ENCODE peak calls at places on chromosomes 1 and 21, in six cellular contexts. Z is IMR-90, O is neuronal stem cell, T is H9, R is trophoblast cell, V is H1. H is an unnamed sample.

GRCh38 chr1:192862271-192862670 is 53.4 kb downstream of the RGS2 start:
- DNase-seq in Z (no peak), O (no peak), T (no peak), R (no peak), V (no peak), H (no peak)

GRCh38 chr1:22969224-22969829 is 3.3 kb downstream of the LACTBL1 start:
- DNase-seq in Z (peak), O (no peak), T (no peak), R (no peak), V (no peak), H (peak)

GRCh38 chr1:46131093-46131492 is 1.3 kb downstream of the PIK3R3 start:
- DNase-seq in Z (peak), O (no peak), T (no peak), R (no peak), V (no peak), H (peak)

GRCh38 chr1:242651817-242652216 is 127.3 kb upstream of the PLD5 start:
- DNase-seq in Z (no peak), O (peak), T (peak), R (peak), V (peak), H (no peak)

GRCh38 chr1:104488296-104489015 is 738.8 kb downstream of the AMY1C start:
- DNase-seq in Z (no peak), O (no peak), T (no peak), R (no peak), V (no peak), H (no peak)

GRCh38 chr1:46466477-46467182 is 23.0 kb upstream of the DMBX1 start:
- DNase-seq in Z (no peak), O (peak), T (peak), R (no peak), V (peak), H (peak)

GRCh38 chr1:225447649-225448048 is 19.8 kb upstream of the LBR start:
- DNase-seq in Z (peak), O (no peak), T (no peak), R (no peak), V (no peak), H (no peak)

GRCh38 chr21:37061926-37062591 is 10.8 kb downstream of the PIGP start:
- DNase-seq in Z (no peak), O (no peak), T (no peak), R (peak), V (no peak), H (peak)

GRCh38 chr1:24705260-24706073 is 39.8 kb upstream of the CLIC4 start:
- DNase-seq in Z (peak), O (peak), T (peak), R (peak), V (peak), H (peak)

DNA sequence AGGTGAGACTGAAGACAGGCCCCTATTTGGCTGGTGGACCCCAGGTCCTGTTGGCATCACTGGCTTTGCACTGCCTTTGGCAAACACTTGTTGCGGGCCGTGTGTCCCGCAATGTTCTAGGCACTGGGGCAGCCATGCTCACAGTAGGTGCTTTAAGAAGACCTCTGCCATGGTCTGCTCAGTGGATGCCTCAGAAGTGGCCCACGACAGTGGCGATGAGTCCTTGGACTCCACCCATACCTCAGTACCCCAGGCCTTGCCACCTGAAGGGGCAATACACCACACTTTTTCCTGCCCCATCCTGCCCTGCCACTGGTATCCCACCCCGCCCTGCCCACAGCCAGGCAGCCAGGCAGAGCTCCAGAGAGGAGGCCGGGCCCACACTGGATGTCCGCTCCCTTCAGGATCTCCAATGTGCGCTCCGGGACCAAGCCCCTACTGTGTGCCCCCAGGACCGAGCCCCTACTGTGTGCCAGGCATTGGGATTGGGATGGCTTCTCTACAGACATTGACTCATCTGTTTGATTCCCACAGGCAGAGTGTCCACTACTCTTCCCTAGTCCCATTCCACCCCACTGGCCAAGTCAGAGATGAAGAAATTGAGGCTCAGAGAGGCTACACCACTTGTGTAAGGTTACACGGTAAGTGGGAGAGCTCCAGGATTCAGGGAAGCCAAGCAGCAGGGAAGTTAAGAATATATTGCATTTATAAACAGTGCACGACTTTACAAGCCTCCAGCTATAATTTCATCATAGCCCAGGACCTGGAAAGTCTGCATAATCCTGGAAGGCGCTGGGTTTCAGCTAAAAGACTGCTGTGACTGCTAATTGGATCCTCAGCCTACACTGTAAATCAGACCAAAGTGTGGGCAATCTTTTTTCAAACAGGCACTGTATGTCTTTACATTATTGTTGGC is 101.6 kb downstream of the DMRTB1 start:
- DNase-seq in Z (peak), O (no peak), T (no peak), R (no peak), V (no peak), H (peak)
- H4K91ac ChIP-seq in Z (no peak), O (no peak), T (no peak), R (no peak), V (no peak), H (no peak)

GRCh38 chr1:159184201-159184600 is 12.8 kb downstream of the CADM3 start:
- DNase-seq in Z (no peak), O (no peak), T (no peak), R (no peak), V (no peak), H (no peak)

GRCh38 chr1:159185121-159185520 is 13.7 kb downstream of the CADM3 start:
- DNase-seq in Z (no peak), O (no peak), T (no peak), R (peak), V (no peak), H (no peak)

GRCh38 chr1:159188375-159188788 is 16.3 kb upstream of the ACKR1 start:
- DNase-seq in Z (peak), O (peak), T (peak), R (no peak), V (peak), H (peak)

GRCh38 chr1:159190441-159190840 is 14.2 kb upstream of the ACKR1 start:
- DNase-seq in Z (no peak), O (no peak), T (no peak), R (peak), V (no peak), H (no peak)

GRCh38 chr1:159187647-159188374 is 16.4 kb downstream of the CADM3 start:
- DNase-seq in Z (no peak), O (no peak), T (no peak), R (no peak), V (peak), H (no peak)
- H2AK5ac ChIP-seq in Z (no peak), O (no peak), T (no peak), R (no peak), V (no peak), H (no peak)

GRCh38 chr1:32813941-32814739 is 3.0 kb downstream of the YARS1 start:
- DNase-seq in Z (peak), O (no peak), T (no peak), R (no peak), V (no peak), H (peak)

GRCh38 chr1:32808580-32808979 is 8.6 kb downstream of the YARS1 start:
- DNase-seq in Z (no peak), O (no peak), T (no peak), R (no peak), V (no peak), H (no peak)

GRCh38 chr1:32811917-32812316 is 5.2 kb downstream of the YARS1 start:
- DNase-seq in Z (no peak), O (no peak), T (no peak), R (no peak), V (no peak), H (no peak)

GRCh38 chr1:32810358-32810757 is 6.8 kb downstream of the YARS1 start:
- DNase-seq in Z (no peak), O (no peak), T (no peak), R (no peak), V (no peak), H (no peak)

GRCh38 chr1:32811265-32811664 is 5.9 kb downstream of the YARS1 start:
- DNase-seq in Z (no peak), O (no peak), T (no peak), R (no peak), V (no peak), H (no peak)
- H2BK5ac ChIP-seq in Z (no peak), O (no peak), T (no peak), R (no peak), V (no peak), H (no peak)

GRCh38 chr21:46094401-46095105 is 3.4 kb upstream of the COL6A2 start:
- DNase-seq in Z (no peak), O (no peak), T (no peak), R (no peak), V (no peak), H (no peak)
- H4K91ac ChIP-seq in Z (peak), O (no peak), T (no peak), R (no peak), V (no peak), H (peak)

GRCh38 chr1:147600119-147601111 is 59.1 kb downstream of the BCL9 start:
- DNase-seq in Z (peak), O (no peak), T (no peak), R (peak), V (no peak), H (peak)
- H2AK5ac ChIP-seq in Z (peak), O (no peak), T (no peak), R (no peak), V (no peak), H (no peak)

GRCh38 chr1:51768971-51769601 is 109.4 kb downstream of the NRDC start:
- DNase-seq in Z (peak), O (peak), T (no peak), R (no peak), V (no peak), H (peak)
- H2BK5ac ChIP-seq in Z (no peak), O (no peak), T (no peak), R (no peak), V (no peak), H (no peak)

GRCh38 chr1:164880644-164881043 is 321.7 kb downstream of the PBX1 start:
- DNase-seq in Z (no peak), O (no peak), T (no peak), R (no peak), V (no peak), H (no peak)
- H4K91ac ChIP-seq in Z (no peak), O (no peak), T (no peak), R (no peak), V (no peak), H (no peak)

GRCh38 chr1:162538815-162539431 is 22.6 kb upstream of the UAP1 start:
- DNase-seq in Z (peak), O (no peak), T (no peak), R (peak), V (no peak), H (peak)
- H2AK5ac ChIP-seq in Z (peak), O (no peak), T (no peak), R (no peak), V (no peak), H (peak)

H was measured in mesenchymal stem cell.